ENCODE peak calls at places on chromosome 21, in nine cellular contexts. One of them, this sample, is unnamed.

GRCh38 chr21:41713495-41714281 is 53.2 kb downstream of the RIPK4 start:
- DNase-seq in A549: no peak
- DNase-seq in tibial nerve: no peak
- DNase-seq in esophagus muscularis mucosa: no peak
- DNase-seq in ovary: no peak
- DNase-seq in SK-N-SH: no peak
- DNase-seq in upper lobe of left lung: no peak
- DNase-seq in transverse colon: peak; percentile 55
- DNase-seq in suprapubic skin: no peak
- DNase-seq in this sample: no peak

GRCh38 chr21:41821081-41821755 is 54.4 kb upstream of the RIPK4 start:
- DNase-seq in suprapubic skin: peak; percentile 59
- DNase-seq in transverse colon: no peak
- DNase-seq in A549: no peak
- DNase-seq in SK-N-SH: no peak
- DNase-seq in esophagus muscularis mucosa: no peak
- DNase-seq in ovary: no peak
- DNase-seq in tibial nerve: no peak
- DNase-seq in upper lobe of left lung: no peak
- DNase-seq in this sample: no peak

GRCh38 chr21:41583274-41583790 is 75.4 kb upstream of the TMPRSS2 start:
- DNase-seq in tibial nerve: no peak
- DNase-seq in transverse colon: no peak
- DNase-seq in upper lobe of left lung: peak; percentile 92
- DNase-seq in suprapubic skin: no peak
- DNase-seq in A549: peak; percentile 10
- DNase-seq in esophagus muscularis mucosa: no peak
- DNase-seq in SK-N-SH: no peak
- DNase-seq in ovary: no peak
- DNase-seq in this sample: peak; percentile 93

GRCh38 chr21:26124421-26124833 is 46.1 kb downstream of the APP start:
- DNase-seq in SK-N-SH: no peak
- DNase-seq in suprapubic skin: no peak
- DNase-seq in esophagus muscularis mucosa: no peak
- DNase-seq in upper lobe of left lung: no peak
- DNase-seq in A549: no peak
- DNase-seq in tibial nerve: no peak
- DNase-seq in transverse colon: no peak
- DNase-seq in ovary: no peak
- DNase-seq in this sample: no peak

GRCh38 chr21:26194811-26195251 is 24.3 kb upstream of the APP start:
- DNase-seq in SK-N-SH: no peak
- DNase-seq in tibial nerve: no peak
- DNase-seq in ovary: no peak
- DNase-seq in upper lobe of left lung: no peak
- DNase-seq in A549: no peak
- DNase-seq in suprapubic skin: no peak
- DNase-seq in esophagus muscularis mucosa: no peak
- DNase-seq in transverse colon: no peak
- DNase-seq in this sample: no peak

GRCh38 chr21:23101111-23101510 is 2102.9 kb downstream of the NCAM2 start:
- DNase-seq in tibial nerve: no peak
- DNase-seq in suprapubic skin: no peak
- DNase-seq in SK-N-SH: no peak
- DNase-seq in upper lobe of left lung: no peak
- DNase-seq in esophagus muscularis mucosa: no peak
- DNase-seq in A549: no peak
- DNase-seq in ovary: no peak
- DNase-seq in transverse colon: no peak
- DNase-seq in this sample: no peak

GRCh38 chr21:41973861-41974751 is 20.3 kb upstream of the C2CD2 start:
- DNase-seq in ovary: no peak
- DNase-seq in A549: no peak
- DNase-seq in tibial nerve: peak; percentile 4
- DNase-seq in esophagus muscularis mucosa: peak; percentile 60
- DNase-seq in transverse colon: no peak
- DNase-seq in SK-N-SH: no peak
- DNase-seq in suprapubic skin: no peak
- DNase-seq in upper lobe of left lung: no peak
- DNase-seq in this sample: peak; percentile 22

GRCh38 chr21:33739701-33740100 is 97.4 kb downstream of the ITSN1 start:
- DNase-seq in A549: no peak
- DNase-seq in suprapubic skin: no peak
- DNase-seq in tibial nerve: no peak
- DNase-seq in SK-N-SH: no peak
- DNase-seq in transverse colon: no peak
- DNase-seq in upper lobe of left lung: no peak
- DNase-seq in ovary: no peak
- DNase-seq in esophagus muscularis mucosa: no peak
- DNase-seq in this sample: no peak

GRCh38 chr21:42171091-42172053 is 47.6 kb upstream of the ABCG1 start:
- DNase-seq in esophagus muscularis mucosa: no peak
- DNase-seq in SK-N-SH: no peak
- DNase-seq in ovary: no peak
- DNase-seq in upper lobe of left lung: no peak
- DNase-seq in suprapubic skin: no peak
- DNase-seq in transverse colon: peak; percentile 91
- DNase-seq in A549: no peak
- DNase-seq in tibial nerve: no peak
- DNase-seq in this sample: peak; percentile 71

GRCh38 chr21:31846690-31847089 is 26.1 kb upstream of the HUNK start:
- DNase-seq in esophagus muscularis mucosa: peak; percentile 24
- DNase-seq in ovary: no peak
- DNase-seq in suprapubic skin: no peak
- DNase-seq in SK-N-SH: no peak
- DNase-seq in tibial nerve: no peak
- DNase-seq in A549: no peak
- DNase-seq in transverse colon: no peak
- DNase-seq in upper lobe of left lung: no peak
- DNase-seq in this sample: no peak

GRCh38 chr21:33541105-33541711 is 709 bp downstream of the GART start:
- DNase-seq in suprapubic skin: no peak
- DNase-seq in esophagus muscularis mucosa: no peak
- DNase-seq in transverse colon: no peak
- DNase-seq in tibial nerve: no peak
- DNase-seq in SK-N-SH: no peak
- DNase-seq in ovary: peak; percentile 33
- DNase-seq in upper lobe of left lung: no peak
- DNase-seq in A549: no peak
- DNase-seq in this sample: no peak

GRCh38 chr21:17793675-17794123 is 25.5 kb downstream of the C21orf91 start:
- DNase-seq in ovary: no peak
- DNase-seq in tibial nerve: no peak
- DNase-seq in esophagus muscularis mucosa: no peak
- DNase-seq in suprapubic skin: no peak
- DNase-seq in A549: no peak
- DNase-seq in SK-N-SH: peak; percentile 39
- DNase-seq in transverse colon: no peak
- DNase-seq in upper lobe of left lung: no peak
- DNase-seq in this sample: no peak

GRCh38 chr21:18384771-18385170 is 18.8 kb downstream of the TMPRSS15 start:
- DNase-seq in tibial nerve: no peak
- DNase-seq in transverse colon: no peak
- DNase-seq in suprapubic skin: no peak
- DNase-seq in ovary: no peak
- DNase-seq in A549: no peak
- DNase-seq in esophagus muscularis mucosa: no peak
- DNase-seq in upper lobe of left lung: no peak
- DNase-seq in SK-N-SH: peak; percentile 17
- DNase-seq in this sample: no peak

GRCh38 chr21:31908106-31909031 is 35.5 kb downstream of the HUNK start:
- DNase-seq in A549: no peak
- DNase-seq in ovary: peak; percentile 23
- DNase-seq in tibial nerve: no peak
- DNase-seq in upper lobe of left lung: peak; percentile 23
- DNase-seq in esophagus muscularis mucosa: no peak
- DNase-seq in SK-N-SH: no peak
- DNase-seq in suprapubic skin: no peak
- DNase-seq in transverse colon: peak; percentile 68
- DNase-seq in this sample: no peak

GRCh38 chr21:31901342-31901741 is 28.5 kb downstream of the HUNK start:
- DNase-seq in ovary: no peak
- DNase-seq in suprapubic skin: no peak
- DNase-seq in transverse colon: no peak
- DNase-seq in A549: no peak
- DNase-seq in upper lobe of left lung: no peak
- DNase-seq in SK-N-SH: no peak
- DNase-seq in esophagus muscularis mucosa: no peak
- DNase-seq in tibial nerve: no peak
- DNase-seq in this sample: no peak

GRCh38 chr21:27505516-27505915 is 538.6 kb upstream of the ADAMTS5 start:
- DNase-seq in transverse colon: no peak
- DNase-seq in esophagus muscularis mucosa: no peak
- DNase-seq in A549: no peak
- DNase-seq in ovary: no peak
- DNase-seq in upper lobe of left lung: no peak
- DNase-seq in tibial nerve: no peak
- DNase-seq in SK-N-SH: no peak
- DNase-seq in suprapubic skin: no peak
- DNase-seq in this sample: no peak

GRCh38 chr21:26236281-26236680 is 65.7 kb upstream of the APP start:
- DNase-seq in transverse colon: no peak
- DNase-seq in upper lobe of left lung: no peak
- DNase-seq in ovary: no peak
- DNase-seq in SK-N-SH: no peak
- DNase-seq in A549: no peak
- DNase-seq in suprapubic skin: no peak
- DNase-seq in tibial nerve: no peak
- DNase-seq in esophagus muscularis mucosa: no peak
- DNase-seq in this sample: no peak

GRCh38 chr21:33109574-33110339 is 39.8 kb downstream of the OLIG1 start:
- DNase-seq in SK-N-SH: no peak
- DNase-seq in A549: no peak
- DNase-seq in transverse colon: no peak
- DNase-seq in tibial nerve: no peak
- DNase-seq in suprapubic skin: no peak
- DNase-seq in upper lobe of left lung: peak; percentile 25
- DNase-seq in esophagus muscularis mucosa: no peak
- DNase-seq in ovary: no peak
- DNase-seq in this sample: no peak

GRCh38 chr21:8990326-8991087 is 1530.9 kb upstream of the TPTE start:
- DNase-seq in upper lobe of left lung: no peak
- DNase-seq in esophagus muscularis mucosa: peak; percentile 92
- DNase-seq in ovary: no peak
- DNase-seq in A549: no peak
- DNase-seq in tibial nerve: no peak
- DNase-seq in transverse colon: no peak
- DNase-seq in SK-N-SH: no peak
- DNase-seq in suprapubic skin: no peak
- DNase-seq in this sample: no peak

GRCh38 chr21:25518491-25518911 is 88.8 kb downstream of the MRPL39 start:
- DNase-seq in transverse colon: no peak
- DNase-seq in ovary: no peak
- DNase-seq in esophagus muscularis mucosa: no peak
- DNase-seq in upper lobe of left lung: no peak
- DNase-seq in tibial nerve: no peak
- DNase-seq in SK-N-SH: no peak
- DNase-seq in suprapubic skin: no peak
- DNase-seq in A549: no peak
- DNase-seq in this sample: no peak

GRCh38 chr21:31518580-31518979 is 140.9 kb upstream of the SOD1 start:
- DNase-seq in transverse colon: no peak
- DNase-seq in A549: no peak
- DNase-seq in SK-N-SH: no peak
- DNase-seq in ovary: no peak
- DNase-seq in tibial nerve: no peak
- DNase-seq in upper lobe of left lung: no peak
- DNase-seq in esophagus muscularis mucosa: no peak
- DNase-seq in suprapubic skin: no peak
- DNase-seq in this sample: no peak

GRCh38 chr21:27646691-27647090 is 679.8 kb upstream of the ADAMTS5 start:
- DNase-seq in esophagus muscularis mucosa: no peak
- DNase-seq in SK-N-SH: no peak
- DNase-seq in ovary: no peak
- DNase-seq in upper lobe of left lung: no peak
- DNase-seq in suprapubic skin: no peak
- DNase-seq in tibial nerve: no peak
- DNase-seq in transverse colon: no peak
- DNase-seq in A549: no peak
- DNase-seq in this sample: no peak

GRCh38 chr21:38984982-38985422 is 179.3 kb downstream of the ETS2 start:
- DNase-seq in tibial nerve: no peak
- DNase-seq in ovary: peak; percentile 59
- DNase-seq in A549: no peak
- DNase-seq in suprapubic skin: no peak
- DNase-seq in SK-N-SH: peak; percentile 79
- DNase-seq in upper lobe of left lung: no peak
- DNase-seq in esophagus muscularis mucosa: no peak
- DNase-seq in transverse colon: no peak
- DNase-seq in this sample: no peak
- TF ChIP-seq EP300 in tibial nerve: no peak
- TF ChIP-seq EP300 in ovary: no peak
- TF ChIP-seq EP300 in A549: no peak
- TF ChIP-seq EP300 in suprapubic skin: no peak
- TF ChIP-seq EP300 in SK-N-SH: peak; percentile 95
- TF ChIP-seq EP300 in upper lobe of left lung: no peak
- TF ChIP-seq EP300 in esophagus muscularis mucosa: no peak
- TF ChIP-seq EP300 in transverse colon: no peak
- TF ChIP-seq EP300 in this sample: no peak

GRCh38 chr21:43316156-43316845 is 110.6 kb downstream of the SIK1 start:
- DNase-seq in suprapubic skin: no peak
- DNase-seq in upper lobe of left lung: no peak
- DNase-seq in transverse colon: no peak
- DNase-seq in tibial nerve: no peak
- DNase-seq in SK-N-SH: no peak
- DNase-seq in ovary: peak; percentile 17
- DNase-seq in esophagus muscularis mucosa: no peak
- DNase-seq in A549: no peak
- DNase-seq in this sample: no peak
- H3K4me1 ChIP-seq in suprapubic skin: peaks cover 45% of the 10 kb centered on the region
- H3K4me1 ChIP-seq in upper lobe of left lung: peaks cover 3% of the 10 kb centered on the region
- H3K4me1 ChIP-seq in transverse colon: peaks cover 10% of the 10 kb centered on the region
- H3K4me1 ChIP-seq in tibial nerve: peaks cover 31% of the 10 kb centered on the region
- H3K4me1 ChIP-seq in SK-N-SH: no peaks in the 10 kb centered on the region
- H3K4me1 ChIP-seq in ovary: no peaks in the 10 kb centered on the region
- H3K4me1 ChIP-seq in esophagus muscularis mucosa: no peaks in the 10 kb centered on the region
- H3K4me1 ChIP-seq in A549: peaks cover 32% of the 10 kb centered on the region
- H3K4me1 ChIP-seq in this sample: peaks cover 26% of the 10 kb centered on the region

GRCh38 chr21:35378881-35379280 is 329.8 kb upstream of the RUNX1 start:
- DNase-seq in esophagus muscularis mucosa: no peak
- DNase-seq in upper lobe of left lung: no peak
- DNase-seq in suprapubic skin: no peak
- DNase-seq in SK-N-SH: no peak
- DNase-seq in tibial nerve: no peak
- DNase-seq in ovary: no peak
- DNase-seq in A549: no peak
- DNase-seq in transverse colon: no peak
- DNase-seq in this sample: no peak
- TF ChIP-seq EP300 in esophagus muscularis mucosa: no peak
- TF ChIP-seq EP300 in upper lobe of left lung: no peak
- TF ChIP-seq EP300 in suprapubic skin: no peak
- TF ChIP-seq EP300 in SK-N-SH: no peak
- TF ChIP-seq EP300 in tibial nerve: no peak
- TF ChIP-seq EP300 in ovary: no peak
- TF ChIP-seq EP300 in A549: no peak
- TF ChIP-seq EP300 in transverse colon: no peak
- TF ChIP-seq EP300 in this sample: no peak

GRCh38 chr21:15531986-15532385 is 197.8 kb upstream of the USP25 start:
- DNase-seq in A549: no peak
- DNase-seq in esophagus muscularis mucosa: no peak
- DNase-seq in upper lobe of left lung: no peak
- DNase-seq in ovary: no peak
- DNase-seq in transverse colon: no peak
- DNase-seq in tibial nerve: no peak
- DNase-seq in SK-N-SH: no peak
- DNase-seq in suprapubic skin: no peak
- DNase-seq in this sample: no peak
- H3K4me1 ChIP-seq in A549: no peaks in the 10 kb centered on the region
- H3K4me1 ChIP-seq in esophagus muscularis mucosa: no peaks in the 10 kb centered on the region
- H3K4me1 ChIP-seq in upper lobe of left lung: no peaks in the 10 kb centered on the region
- H3K4me1 ChIP-seq in ovary: no peaks in the 10 kb centered on the region
- H3K4me1 ChIP-seq in transverse colon: no peaks in the 10 kb centered on the region
- H3K4me1 ChIP-seq in tibial nerve: no peaks in the 10 kb centered on the region
- H3K4me1 ChIP-seq in SK-N-SH: no peaks in the 10 kb centered on the region
- H3K4me1 ChIP-seq in suprapubic skin: no peaks in the 10 kb centered on the region
- H3K4me1 ChIP-seq in this sample: no peaks in the 10 kb centered on the region

This sample was measured in stomach.